ENCODE peak calls at places on chromosomes 11 and 22, in six cellular contexts. X is T-cell; N is fibroblast of the conjunctiva; G is HuH-7.5; B is activated CD4-positive, CD25-positive, alpha-beta regulatory T cell; S is D341Med. H is an unnamed sample.

GRCh38 chr11:19244621-19245020 is 3.9 kb upstream of the E2F8 start:
- DNase-seq in X (no peak), N (no peak), G (no peak), B (no peak), S (no peak), H (no peak)

GRCh38 chr11:119742263-119742861 is 13.4 kb upstream of the NECTIN1 start:
- DNase-seq in X (no peak), N (no peak), G (no peak), B (no peak), S (no peak), H (no peak)

GRCh38 chr22:38832005-38832978 is 11.5 kb downstream of the NPTXR start:
- DNase-seq in X (no peak), N (no peak), G (no peak), B (no peak), S (no peak), H (no peak)

GRCh38 chr11:112157274-112157766 is 6.6 kb downstream of the IL18 start:
- DNase-seq in X (no peak), N (peak; percentile 91), G (no peak), B (no peak), S (no peak), H (no peak)

GRCh38 chr11:100830295-100830694 is 143.2 kb downstream of the ARHGAP42 start:
- DNase-seq in X (no peak), N (no peak), G (no peak), B (no peak), S (no peak), H (no peak)

GRCh38 chr11:57248780-57249383 is 11.8 kb upstream of the APLNR start:
- DNase-seq in X (no peak), N (peak; percentile 58), G (peak; percentile 30), B (no peak), S (peak; percentile 81), H (no peak)

GRCh38 chr11:123381149-123381548 is 48.9 kb upstream of the GRAMD1B start:
- DNase-seq in X (no peak), N (no peak), G (no peak), B (no peak), S (no peak), H (no peak)

GRCh38 chr22:24505337-24505736 is 10.2 kb downstream of the UPB1 start:
- DNase-seq in X (no peak), N (no peak), G (no peak), B (no peak), S (no peak), H (no peak)

GRCh38 chr22:37043828-37044538 is 7.6 kb upstream of the KCTD17 start:
- DNase-seq in X (peak; percentile 8), N (no peak), G (peak; percentile 81), B (peak; percentile 27), S (peak; percentile 85), H (no peak)

GRCh38 chr11:120746395-120746794 is 234.8 kb downstream of the GRIK4 start:
- DNase-seq in X (no peak), N (no peak), G (no peak), B (no peak), S (no peak), H (no peak)

GRCh38 chr11:117230981-117231636 is 764 bp downstream of the PCSK7 start:
- DNase-seq in X (no peak), N (no peak), G (no peak), B (no peak), S (no peak), H (no peak)

GRCh38 chr11:68569357-68569756 is 108.8 kb downstream of the PPP6R3 start:
- DNase-seq in X (no peak), N (no peak), G (no peak), B (no peak), S (no peak), H (no peak)

GRCh38 chr22:49020314-49020713 is 807.4 kb downstream of the BRD1 start:
- DNase-seq in X (no peak), N (no peak), G (no peak), B (no peak), S (no peak), H (no peak)

GRCh38 chr22:25569983-25570382 is 5.5 kb downstream of the GRK3 start:
- DNase-seq in X (no peak), N (no peak), G (no peak), B (no peak), S (no peak), H (no peak)

GRCh38 chr11:69234740-69235710 is 58.9 kb upstream of the MYEOV start:
- DNase-seq in X (no peak), N (no peak), G (no peak), B (no peak), S (no peak), H (no peak)

GRCh38 chr22:31328545-31328960 is 17.6 kb downstream of the PATZ1 start:
- DNase-seq in X (no peak), N (no peak), G (no peak), B (no peak), S (no peak), H (no peak)